ENCODE peak calls at places on chromosome 7, in four cellular contexts. V is heart left ventricle, G is A549, L is left lung. Y is an unnamed sample.

GRCh38 chr7:8120390-8121058 is 141.4 kb downstream of the ICA1 start:
- ATAC-seq in L (no peak), V (no peak), G (no peak), Y (no peak)

GRCh38 chr7:1895664-1896515 is 225.8 kb downstream of the ELFN1 start:
- ATAC-seq in L (no peak), V (peak), G (no peak), Y (no peak)

GRCh38 chr7:80764132-80764531 is 125.7 kb downstream of the CD36 start:
- ATAC-seq in L (no peak), V (peak), G (no peak), Y (peak)

GRCh38 chr7:147937428-147937827 is 653.1 kb upstream of the C7orf33 start:
- ATAC-seq in L (no peak), V (no peak), G (no peak), Y (peak)

GRCh38 chr7:157613575-157614322 is 276.9 kb downstream of the DNAJB6 start:
- ATAC-seq in V (no peak), G (no peak), L (no peak), Y (no peak)

GRCh38 chr7:52749880-52750279 is 285.6 kb upstream of the POM121L12 start:
- ATAC-seq in V (no peak), G (no peak), L (no peak), Y (no peak)

GRCh38 chr7:106417273-106417902 is 132.6 kb upstream of the NAMPT start:
- ATAC-seq in L (no peak), V (no peak), G (peak), Y (no peak)

GRCh38 chr7:132343196-132343595 is 233.1 kb downstream of the PLXNA4 start:
- ATAC-seq in G (no peak), V (peak), L (peak), Y (no peak)

GRCh38 chr7:141411133-141411532 is 140.1 kb upstream of the AGK start:
- ATAC-seq in V (no peak), G (no peak), L (no peak), Y (no peak)

GRCh38 chr7:151862606-151863381 is 14.1 kb downstream of the PRKAG2 start:
- ATAC-seq in V (no peak), L (no peak), G (peak), Y (no peak)

GRCh38 chr7:26337232-26337865 is 45.7 kb downstream of the SNX10 start:
- ATAC-seq in L (no peak), V (no peak), G (no peak), Y (no peak)

GRCh38 chr7:137981668-137982067 is 20.2 kb downstream of the CREB3L2 start:
- ATAC-seq in G (no peak), L (no peak), V (no peak), Y (no peak)

GRCh38 chr7:132666076-132666775 is 90.0 kb upstream of the PLXNA4 start:
- ATAC-seq in L (no peak), V (no peak), G (peak), Y (peak)

GRCh38 chr7:126394406-126394805 is 858.3 kb downstream of the GRM8 start:
- ATAC-seq in L (no peak), G (no peak), V (no peak), Y (no peak)

GRCh38 chr7:25647872-25648271 is 419.6 kb upstream of the NPVF start:
- ATAC-seq in G (no peak), L (no peak), V (no peak), Y (no peak)

GRCh38 chr7:129122086-129122750 is 22.3 kb upstream of the TSPAN33 start:
- ATAC-seq in V (no peak), G (no peak), L (no peak), Y (no peak)

GRCh38 chr7:156198277-156198676 is 386.0 kb upstream of the SHH start:
- ATAC-seq in V (no peak), L (no peak), G (no peak), Y (no peak)

GRCh38 chr7:47991270-47991669 is 11.9 kb upstream of the HUS1 start:
- ATAC-seq in V (no peak), G (peak), L (no peak), Y (no peak)

GRCh38 chr7:101081432-101081831 is 3.8 kb upstream of the TRIM56 start:
- ATAC-seq in G (no peak), L (no peak), V (no peak), Y (no peak)

GRCh38 chr7:120709931-120710330 is 148.0 kb downstream of the TSPAN12 start:
- ATAC-seq in G (no peak), L (no peak), V (no peak), Y (no peak)

GRCh38 chr7:128737867-128738390 is 1.2 kb upstream of the CALU start:
- ATAC-seq in G (no peak), V (no peak), L (no peak), Y (no peak)

GRCh38 chr7:68321776-68322496 is 1276.3 kb upstream of the AUTS2 start:
- ATAC-seq in V (peak), L (no peak), G (no peak), Y (no peak)

GRCh38 chr7:104921596-104921995 is 92.4 kb upstream of the KMT2E start:
- ATAC-seq in V (no peak), G (no peak), L (no peak), Y (no peak)

GRCh38 chr7:76054129-76055120 is 6.5 kb downstream of the MDH2 start:
- ATAC-seq in G (peak), V (peak), L (peak), Y (peak)

GRCh38 chr7:991729-992444 is 8.9 kb downstream of the CYP2W1 start:
- ATAC-seq in V (no peak), L (no peak), G (no peak), Y (no peak)

GRCh38 chr7:108190891-108191290 is 60.7 kb upstream of the LAMB4 start:
- ATAC-seq in G (no peak), V (no peak), L (no peak), Y (no peak)

GRCh38 chr7:69739182-69739581 is 140.9 kb downstream of the AUTS2 start:
- ATAC-seq in V (no peak), G (no peak), L (peak), Y (no peak)

GRCh38 chr7:20229652-20230500 is 12.7 kb upstream of the MACC1 start:
- ATAC-seq in V (peak), G (peak), L (peak), Y (peak)

GRCh38 chr7:145339319-145339718 is 503.5 kb upstream of the TPK1 start:
- ATAC-seq in G (no peak), V (no peak), L (no peak), Y (no peak)

GRCh38 chr7:32890010-32890552 is 1.5 kb downstream of the KBTBD2 start:
- ATAC-seq in G (peak), L (peak), V (no peak), Y (peak)

GRCh38 chr7:41448104-41448503 is 254.8 kb downstream of the INHBA start:
- ATAC-seq in L (no peak), G (no peak), V (peak), Y (no peak)

GRCh38 chr7:94655884-94656657 is at the start of gene SGCE:
- ATAC-seq in L (peak), V (peak), G (peak), Y (peak)

GRCh38 chr7:45036801-45037200 is 36.8 kb downstream of the CCM2 start:
- ATAC-seq in V (no peak), L (no peak), G (no peak), Y (no peak)

GRCh38 chr7:66699998-66700397 is 40.5 kb upstream of the RABGEF1 start:
- ATAC-seq in G (no peak), L (peak), V (peak), Y (no peak)

GRCh38 chr7:30682131-30683083 is at the start of gene CRHR2:
- ATAC-seq in L (peak), V (peak), G (peak), Y (peak)

GRCh38 chr7:139718859-139719258 is 58.9 kb downstream of the HIPK2 start:
- ATAC-seq in V (peak), G (no peak), L (peak), Y (no peak)

GRCh38 chr7:99778880-99779279 is 5.1 kb downstream of the CYP3A4 start:
- ATAC-seq in G (no peak), L (no peak), V (no peak), Y (no peak)

GRCh38 chr7:43634384-43634783 is 51.5 kb downstream of the STK17A start:
- ATAC-seq in L (no peak), V (no peak), G (no peak), Y (no peak)

GRCh38 chr7:151373599-151373998 is 32.0 kb downstream of the NUB1 start:
- ATAC-seq in V (no peak), L (no peak), G (no peak), Y (no peak)